ENCODE peak calls at places on chromosomes 16 and 17, in six cellular contexts. Y is HepG2, B is IMR-90, T is SK-N-SH, R is GM12878, E is A549. C is an unnamed sample.

GRCh38 chr17:17146791-17147406 is 59.2 kb downstream of the PLD6 start:
- DNase-seq in Y (peak), B (no peak), T (no peak), R (no peak), E (peak), C (no peak)

GRCh38 chr17:19369846-19370492 is 7.4 kb upstream of the B9D1 start:
- DNase-seq in Y (no peak), B (no peak), T (no peak), R (no peak), E (no peak), C (no peak)

GRCh38 chr16:54582631-54583250 is 296.2 kb upstream of the IRX3 start:
- DNase-seq in Y (no peak), B (no peak), T (no peak), R (no peak), E (no peak), C (no peak)

GRCh38 chr16:63613701-63614100 is 1508.2 kb downstream of the CDH11 start:
- DNase-seq in Y (peak), B (peak), T (no peak), R (no peak), E (peak), C (no peak)

GRCh38 chr16:20866161-20866772 is 33.9 kb downstream of the DCUN1D3 start:
- DNase-seq in Y (peak), B (peak), T (peak), R (no peak), E (peak), C (peak)

GRCh38 chr16:85595812-85596495 is 17.2 kb upstream of the GSE1 start:
- DNase-seq in Y (no peak), B (no peak), T (no peak), R (no peak), E (no peak), C (no peak)

GRCh38 chr17:36892112-36892838 is 45.0 kb upstream of the LHX1 start:
- DNase-seq in Y (peak), B (no peak), T (no peak), R (no peak), E (no peak), C (no peak)

GRCh38 chr16:77431131-77431670 is 3.6 kb downstream of the ADAMTS18 start:
- DNase-seq in Y (no peak), B (no peak), T (no peak), R (no peak), E (no peak), C (no peak)

GRCh38 chr17:59001158-59001814 is 105.4 kb downstream of the TRIM37 start:
- DNase-seq in Y (no peak), B (peak), T (no peak), R (peak), E (peak), C (peak)

GRCh38 chr17:31513731-31514427 is 122.4 kb downstream of the RAB11FIP4 start:
- DNase-seq in Y (no peak), B (no peak), T (no peak), R (no peak), E (no peak), C (no peak)

GRCh38 chr17:83176272-83176955 is 97.0 kb downstream of the METRNL start:
- DNase-seq in Y (no peak), B (no peak), T (no peak), R (no peak), E (no peak), C (no peak)

GRCh38 chr16:87658564-87659225 is 56.4 kb downstream of the JPH3 start:
- DNase-seq in Y (no peak), B (no peak), T (no peak), R (no peak), E (no peak), C (no peak)

DNA sequence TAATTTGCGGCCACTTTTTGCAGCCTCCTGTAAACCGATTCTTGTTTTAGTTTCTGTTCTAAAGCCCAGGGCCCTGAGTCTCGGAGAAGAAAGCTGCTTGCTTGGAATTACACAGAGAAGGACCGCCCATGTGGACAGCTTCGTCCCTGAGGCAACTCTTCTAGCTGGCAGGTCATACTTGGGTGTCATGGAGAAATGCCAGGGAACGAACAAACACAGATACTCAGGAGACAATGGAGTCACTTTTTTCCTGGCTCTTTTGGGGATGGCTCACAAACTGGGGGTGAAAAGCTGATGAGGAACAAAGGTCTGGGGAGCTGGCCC is 40.8 kb upstream of the GCSH start:
- DNase-seq in Y (no peak), B (peak), T (no peak), R (no peak), E (peak), C (no peak)
- TF ChIP-seq RAD21 in Y (no peak), B (no peak), T (no peak), R (no peak), E (no peak), C (no peak)

DNA sequence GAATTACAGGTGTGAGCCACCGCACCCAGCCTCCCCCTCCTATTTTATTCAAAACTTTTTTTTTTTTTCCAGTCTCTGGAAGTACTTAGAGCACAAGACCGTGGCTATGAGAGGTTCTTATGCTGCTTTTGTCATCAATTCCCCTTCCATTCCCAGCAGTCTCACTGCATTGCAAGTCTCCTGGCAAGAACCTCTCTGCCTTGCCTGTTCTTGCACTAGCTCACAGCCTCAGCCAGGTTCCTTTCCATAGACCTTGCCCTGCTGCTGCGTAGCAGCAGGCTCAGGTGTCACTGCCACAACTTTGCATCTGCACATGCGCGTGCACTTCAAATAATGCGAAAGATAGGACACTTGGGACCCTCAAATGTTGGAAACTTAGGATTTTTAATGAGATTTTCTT is 15.6 kb downstream of the ATP6V0A1 start:
- DNase-seq in Y (no peak), B (no peak), T (no peak), R (no peak), E (no peak), C (no peak)
- TF ChIP-seq SMC3 in Y (no peak), B (no peak), T (no peak), R (no peak), E (no peak), C (no peak)

DNA sequence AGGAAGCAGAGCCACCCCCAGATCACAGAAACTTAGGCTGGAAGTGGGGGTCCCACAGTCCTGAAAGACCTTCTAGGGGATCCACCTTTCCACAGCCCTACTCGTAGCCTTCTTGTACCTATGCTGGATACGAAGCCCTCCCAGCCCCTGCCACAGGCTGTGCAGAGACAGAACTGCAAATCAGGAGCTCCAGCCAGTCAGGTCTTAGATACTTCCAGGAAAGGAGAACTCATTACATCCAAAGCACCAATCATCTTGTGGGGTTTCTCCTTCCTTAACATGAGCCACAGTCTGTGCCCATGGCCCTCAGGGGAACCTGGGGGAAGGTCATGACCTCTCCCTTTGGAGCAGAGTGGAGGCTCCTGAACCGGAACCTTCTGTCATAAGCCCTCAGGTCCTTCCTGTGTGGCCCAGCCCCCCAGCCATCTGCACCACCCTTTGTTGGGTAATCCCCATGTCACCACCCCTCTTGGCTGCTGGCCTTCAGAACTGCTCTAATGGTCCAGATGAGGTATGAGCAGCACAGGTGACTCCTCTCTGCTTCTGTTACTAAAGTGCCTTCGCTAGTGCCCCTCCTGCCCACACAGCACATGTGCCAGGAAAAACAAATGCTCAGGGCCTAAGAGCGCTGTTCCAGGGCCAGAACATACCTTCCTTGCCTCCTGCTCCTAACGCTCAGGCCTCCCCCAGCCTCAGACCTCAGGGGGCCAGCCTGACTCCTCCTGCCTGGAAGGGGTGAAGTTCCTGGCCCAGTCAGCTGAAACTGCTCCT is 14.6 kb downstream of the SRCIN1 start:
- DNase-seq in Y (peak), B (no peak), T (no peak), R (no peak), E (no peak), C (no peak)
- TF ChIP-seq RAD21 in Y (no peak), B (no peak), T (no peak), R (no peak), E (no peak), C (no peak)

GRCh38 chr16:4053663-4054479 is 62.4 kb downstream of the ADCY9 start:
- DNase-seq in Y (no peak), B (peak), T (no peak), R (no peak), E (peak), C (no peak)
- TF ChIP-seq SMC3 in Y (no peak), B (peak), T (no peak), R (no peak), E (no peak), C (no peak)